ENCODE peak calls at places on chromosomes 7 and 10, in six cellular contexts. J is OCI-LY7; C is globus pallidus; R is head of caudate nucleus; H is amniotic epithelial cell; O is activated CD4-positive, alpha-beta T cell treated with anti-CD3 and anti-CD28 coated beads for 48 hours. S is an unnamed sample.
A peak's percentile ranks its signal among the peaks of the same experiment; 100 is the strongest.

GRCh38 chr10:132477398-132478340 is 59.9 kb upstream of the INPP5A start:
- DNase-seq in H (no peak), J (no peak), R (no peak), O (no peak), C (no peak), S (no peak)

GRCh38 chr7:3164363-3164762 is 120.7 kb upstream of the CARD11 start:
- DNase-seq in R (no peak), J (no peak), H (peak; percentile 6), O (no peak), C (no peak), S (no peak)

GRCh38 chr7:22713463-22713862 is 13.5 kb upstream of the IL6 start:
- DNase-seq in R (no peak), C (no peak), J (no peak), H (no peak), O (no peak), S (no peak)

GRCh38 chr10:77989081-77989724 is 40.1 kb downstream of the POLR3A start:
- DNase-seq in H (no peak), R (no peak), C (no peak), J (no peak), O (peak; percentile 19), S (no peak)

GRCh38 chr10:57964371-57964770 is 303.3 kb downstream of the IPMK start:
- DNase-seq in R (peak; percentile 80), J (no peak), C (peak; percentile 83), O (no peak), H (peak; percentile 33), S (no peak)

GRCh38 chr10:3151889-3152565 is 20.6 kb downstream of the PITRM1 start:
- DNase-seq in C (no peak), R (no peak), O (no peak), H (peak; percentile 19), J (no peak), S (no peak)

GRCh38 chr10:121570316-121570715 is 27.9 kb downstream of the FGFR2 start:
- DNase-seq in J (no peak), H (no peak), O (no peak), C (no peak), R (no peak), S (no peak)

GRCh38 chr10:114911052-114911697 is 26.8 kb upstream of the TRUB1 start:
- DNase-seq in C (no peak), H (no peak), R (no peak), J (no peak), O (no peak), S (no peak)

GRCh38 chr10:94260455-94260854 is 102.3 kb downstream of the NOC3L start:
- DNase-seq in O (no peak), C (no peak), J (no peak), R (no peak), H (no peak), S (no peak)

GRCh38 chr10:92691591-92692084 is 1.9 kb downstream of the HHEX start:
- DNase-seq in C (peak; percentile 61), J (peak; percentile 30), O (peak; percentile 26), H (no peak), R (peak; percentile 23), S (no peak)